ENCODE peak calls at places on chromosomes 4 and X, in four cellular contexts. F is GM12878, G is HCT116, I is H1. J is an unnamed sample.

GRCh38 chr4:20464381-20464780 is 212.7 kb downstream of the SLIT2 start:
- DNase-seq in F (no peak), G (no peak), I (no peak), J (no peak)

GRCh38 chr4:124322234-124322831 is 390.2 kb downstream of the ANKRD50 start:
- DNase-seq in F (no peak), G (peak; percentile 8), I (no peak), J (peak; percentile 3)

GRCh38 chr4:157558016-157558415 is 337.5 kb downstream of the GRIA2 start:
- DNase-seq in F (no peak), G (no peak), I (no peak), J (no peak)

GRCh38 chr4:39770471-39770870 is 72.5 kb downstream of the UBE2K start:
- DNase-seq in F (no peak), G (no peak), I (no peak), J (no peak)

GRCh38 chr4:154164931-154165839 is 326.4 kb downstream of the DCHS2 start:
- DNase-seq in F (peak; percentile 69), G (peak; percentile 86), I (no peak), J (no peak)

GRCh38 chrX:90026730-90027129 is 105.0 kb downstream of the TGIF2LX start:
- DNase-seq in F (no peak), G (no peak), I (no peak), J (no peak)

GRCh38 chrX:129780441-129781105 is 824 bp downstream of the SASH3 start:
- DNase-seq in F (no peak), G (no peak), I (no peak), J (no peak)

GRCh38 chr4:38069271-38069760 is 109.1 kb downstream of the PTTG2 start:
- DNase-seq in F (no peak), G (no peak), I (no peak), J (no peak)

GRCh38 chr4:175125410-175126068 is 207.4 kb downstream of the ADAM29 start:
- DNase-seq in F (no peak), G (no peak), I (no peak), J (no peak)

GRCh38 chr4:1187182-1187581 is 14.8 kb upstream of the SPON2 start:
- DNase-seq in F (no peak), G (no peak), I (no peak), J (no peak)

GRCh38 chrX:14777484-14777883 is 95.4 kb downstream of the FANCB start:
- DNase-seq in F (no peak), G (no peak), I (no peak), J (no peak)

GRCh38 chrX:119218198-119218597 is 17.9 kb upstream of the PGRMC1 start:
- DNase-seq in F (no peak), G (no peak), I (no peak), J (no peak)

GRCh38 chr4:36088542-36088941 is 155.8 kb downstream of the ARAP2 start:
- DNase-seq in F (no peak), G (no peak), I (no peak), J (no peak)

GRCh38 chr4:140019619-140020367 is 134.2 kb downstream of the MAML3 start:
- DNase-seq in F (no peak), G (no peak), I (no peak), J (no peak)

GRCh38 chrX:152886716-152887115 is 11.2 kb upstream of the ZNF185 start:
- DNase-seq in F (no peak), G (no peak), I (no peak), J (no peak)

GRCh38 chr4:186058253-186058979 is 10.5 kb upstream of the TLR3 start:
- DNase-seq in F (peak; percentile 60), G (no peak), I (no peak), J (no peak)

GRCh38 chr4:99790796-99791617 is 25.6 kb upstream of the DAPP1 start:
- DNase-seq in F (no peak), G (no peak), I (no peak), J (no peak)

GRCh38 chrX:14598330-14598729 is 69.0 kb downstream of the GLRA2 start:
- DNase-seq in F (no peak), G (no peak), I (no peak), J (peak; percentile 16)

GRCh38 chr4:115030281-115030680 is 83.1 kb downstream of the NDST4 start:
- DNase-seq in F (no peak), G (no peak), I (no peak), J (no peak)

GRCh38 chr4:89022426-89023128 is 34.4 kb downstream of the FAM13A start:
- DNase-seq in F (no peak), G (no peak), I (no peak), J (no peak)

GRCh38 chr4:85828295-85828910 is 353.5 kb downstream of the ARHGAP24 start:
- DNase-seq in F (no peak), G (no peak), I (no peak), J (no peak)

GRCh38 chr4:120446051-120446567 is 379.5 kb upstream of the MAD2L1 start:
- DNase-seq in F (no peak), G (no peak), I (no peak), J (no peak)

GRCh38 chr4:10111067-10111801 is 5.4 kb downstream of the WDR1 start:
- DNase-seq in F (no peak), G (no peak), I (peak; percentile 51), J (no peak)

GRCh38 chrX:88613338-88613737 is 133.7 kb upstream of the CPXCR1 start:
- DNase-seq in F (no peak), G (no peak), I (no peak), J (peak; percentile 20)

GRCh38 chr4:147299205-147299604 is 181.7 kb upstream of the EDNRA start:
- DNase-seq in F (no peak), G (no peak), I (no peak), J (no peak)

GRCh38 chr4:113440366-113440765 is 321.2 kb downstream of the CAMK2D start:
- DNase-seq in F (no peak), G (no peak), I (no peak), J (no peak)

GRCh38 chrX:41276661-41277506 is 57.1 kb upstream of the DDX3X start:
- DNase-seq in F (no peak), G (no peak), I (no peak), J (no peak)

GRCh38 chrX:84187501-84188319 is at the start of gene RPS6KA6:
- DNase-seq in F (no peak), G (no peak), I (peak; percentile 61), J (no peak)

GRCh38 chrX:34884693-34885277 is 57.8 kb upstream of the FAM47B start:
- DNase-seq in F (no peak), G (no peak), I (no peak), J (no peak)

GRCh38 chr4:84995386-84995785 is 28.9 kb upstream of the WDFY3 start:
- DNase-seq in F (no peak), G (no peak), I (no peak), J (no peak)

GRCh38 chrX:141732031-141732430 is 33.5 kb upstream of the SPANXD start:
- DNase-seq in F (no peak), G (no peak), I (no peak), J (no peak)

GRCh38 chrX:43644124-43644701 is 11.9 kb upstream of the MAOA start:
- DNase-seq in F (no peak), G (no peak), I (no peak), J (no peak)

GRCh38 chr4:47838445-47838844 is 578 bp upstream of the CORIN start:
- DNase-seq in F (no peak), G (no peak), I (no peak), J (no peak)

GRCh38 chr4:127781303-127782024 is 658 bp upstream of the HSPA4L start:
- DNase-seq in F (no peak), G (no peak), I (no peak), J (no peak)

GRCh38 chrX:75522565-75523411 is at the start of gene ZDHHC15:
- DNase-seq in F (peak; percentile 13), G (no peak), I (peak; percentile 60), J (peak; percentile 20)

GRCh38 chr4:172952052-172952451 is 216.6 kb upstream of the GALNT7 start:
- DNase-seq in F (no peak), G (no peak), I (no peak), J (no peak)

GRCh38 chr4:1031346-1031745 is 19.9 kb downstream of the FGFRL1 start:
- DNase-seq in F (no peak), G (no peak), I (no peak), J (no peak)

GRCh38 chr4:33512397-33512796 is 2731.9 kb downstream of the ARAP2 start:
- DNase-seq in F (peak; percentile 19), G (no peak), I (no peak), J (no peak)

GRCh38 chr4:139552908-139553307 is 3.1 kb downstream of the SETD7 start:
- DNase-seq in F (no peak), G (no peak), I (no peak), J (no peak)

GRCh38 chrX:9357500-9358139 is 107.2 kb upstream of the TBL1X start:
- DNase-seq in F (no peak), G (no peak), I (no peak), J (no peak)
- TF ChIP-seq YY1 in F (no peak), G (no peak), I (no peak), J (no peak)

DNA sequence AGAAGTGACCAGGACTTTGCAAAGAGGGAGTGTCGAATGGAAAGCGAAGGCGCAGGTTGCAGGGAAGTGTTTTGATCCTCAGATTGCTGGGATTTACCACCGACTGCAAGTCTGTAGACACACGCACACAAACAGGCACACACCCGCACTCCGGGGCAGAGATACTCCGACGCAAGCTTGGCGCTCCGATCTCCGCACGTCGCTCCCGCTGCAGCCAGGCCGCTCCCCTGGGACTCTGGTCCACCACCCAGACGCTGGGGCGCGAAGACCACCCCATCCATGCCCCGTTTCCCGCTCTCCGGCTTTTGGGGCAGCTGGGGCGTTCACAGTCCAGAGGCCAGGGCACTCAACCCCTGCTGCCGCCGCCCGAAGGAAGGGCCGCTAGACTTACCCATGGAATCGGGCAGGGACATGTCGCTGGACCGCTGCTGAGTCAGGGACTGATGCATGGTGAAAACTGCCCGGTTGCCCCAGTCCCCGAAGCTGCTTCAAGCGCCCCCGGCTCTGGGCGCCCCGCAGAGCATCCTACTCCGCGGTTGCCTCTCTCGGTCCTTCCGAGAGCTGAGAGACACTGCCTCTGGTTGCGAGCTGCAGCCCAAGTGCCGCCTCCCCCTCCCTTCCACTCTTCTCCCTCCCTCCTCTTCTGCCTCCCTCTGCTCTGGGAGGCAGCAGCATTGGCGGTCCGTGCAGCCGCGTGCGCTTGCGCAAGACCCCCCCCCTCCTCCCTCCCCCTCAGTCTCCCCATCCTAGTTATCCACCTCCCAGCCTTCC is at the start of gene TMEM255A:
- DNase-seq in F (no peak), G (no peak), I (peak; percentile 56), J (peak; percentile 35)
- H3K27me3 ChIP-seq in F (peaks cover 7% of the 10 kb centered on the region), G (no peaks in the 10 kb centered on the region), I (peaks cover 4% of the 10 kb centered on the region), J (peaks cover 32% of the 10 kb centered on the region)

GRCh38 chr4:6230827-6231662 is 30.7 kb upstream of the JAKMIP1 start:
- DNase-seq in F (no peak), G (no peak), I (no peak), J (no peak)
- H3K9ac ChIP-seq in F (no peak overlapping the region), G (no peak overlapping the region), I (no peak overlapping the region), J (no peak overlapping the region)

GRCh38 chrX:47723689-47724088 is 64.7 kb upstream of the UXT start:
- DNase-seq in F (no peak), G (no peak), I (peak; percentile 53), J (no peak)
- TF ChIP-seq YY1 in F (no peak), G (no peak), I (no peak), J (no peak)